ENCODE peak calls at places on chromosomes 1 and 21, in seven cellular contexts. J, R, F, B, P, L and I are unnamed samples.

GRCh38 chr1:87330201-87330953 is 1.7 kb downstream of the LMO4 start:
- DNase-seq in R (no peak), P (no peak), J (no peak), L (peak), B (peak), F (no peak), I (peak)

GRCh38 chr1:186967659-186968394 is 139.1 kb downstream of the PLA2G4A start:
- DNase-seq in L (peak), R (no peak), B (peak), J (no peak), F (no peak), P (no peak), I (no peak)

GRCh38 chr1:228174482-228175315 is 9.1 kb downstream of the IBA57 start:
- DNase-seq in B (no peak), L (no peak), P (peak), J (no peak), R (no peak), F (peak), I (no peak)

GRCh38 chr1:110235839-110236682 is 25.9 kb downstream of the KCNC4 start:
- DNase-seq in J (no peak), L (peak), B (peak), P (no peak), F (no peak), R (no peak), I (no peak)

GRCh38 chr1:94757931-94758330 is 62.2 kb upstream of the SLC44A3 start:
- DNase-seq in R (peak), F (no peak), B (peak), P (peak), L (no peak), J (no peak), I (no peak)

GRCh38 chr1:56908619-56909340 is 54.2 kb downstream of the C8A start:
- DNase-seq in J (no peak), R (no peak), L (peak), F (no peak), P (no peak), B (no peak), I (no peak)

GRCh38 chr21:33901421-33902288 is 13.9 kb downstream of the ATP5PO start:
- DNase-seq in L (peak), P (peak), J (no peak), R (peak), B (no peak), F (no peak), I (peak)

GRCh38 chr1:172753964-172754363 is 95.1 kb downstream of the FASLG start:
- DNase-seq in P (no peak), R (no peak), F (no peak), J (no peak), L (no peak), B (no peak), I (no peak)

GRCh38 chr1:32798679-32799416 is 18.3 kb downstream of the YARS1 start:
- DNase-seq in L (peak), R (no peak), P (no peak), J (no peak), B (no peak), F (peak), I (no peak)

GRCh38 chr1:175717610-175718195 is 25.7 kb downstream of the TNR start:
- DNase-seq in F (no peak), P (no peak), R (no peak), L (no peak), B (no peak), J (no peak), I (no peak)

GRCh38 chr1:19918057-19918456 is 5.4 kb downstream of the PLA2G2E start:
- DNase-seq in F (peak), B (peak), R (peak), J (peak), P (peak), L (peak), I (peak)

GRCh38 chr1:55317673-55318072 is 102.5 kb upstream of the USP24 start:
- DNase-seq in J (no peak), P (no peak), L (no peak), B (no peak), F (no peak), R (no peak), I (no peak)

GRCh38 chr1:27560271-27561125 is 43.4 kb downstream of the AHDC1 start:
- DNase-seq in B (no peak), P (no peak), R (no peak), J (no peak), L (no peak), F (no peak), I (no peak)